ENCODE peak calls at places on chromosomes 16 and 17, in five cellular contexts. G, T, Z, Y and L are unnamed samples.

GRCh38 chr16:86833136-86833535 is 254.8 kb downstream of the FOXL1 start:
- DNase-seq in G (no peak), T (no peak), Z (peak; percentile 18), Y (peak; percentile 55), L (no peak)

GRCh38 chr17:21246698-21247097 is 6.5 kb downstream of the NATD1 start:
- DNase-seq in G (no peak), T (no peak), Z (no peak), Y (no peak), L (no peak)

GRCh38 chr16:51151951-51152663 is 1.0 kb upstream of the SALL1 start:
- DNase-seq in G (peak; percentile 57), T (peak; percentile 33), Z (peak; percentile 85), Y (peak; percentile 82), L (no peak)

GRCh38 chr17:82231562-82232321 is 2.9 kb downstream of the SLC16A3 start:
- DNase-seq in G (no peak), T (peak; percentile 83), Z (peak; percentile 61), Y (peak; percentile 67), L (peak; percentile 90)

GRCh38 chr16:23302045-23302956 is at the start of gene SCNN1B:
- DNase-seq in G (no peak), T (peak; percentile 86), Z (no peak), Y (no peak), L (peak; percentile 62)

GRCh38 chr17:15915996-15916395 is 28.9 kb upstream of the ADORA2B start:
- DNase-seq in G (no peak), T (no peak), Z (no peak), Y (no peak), L (no peak)

GRCh38 chr17:14559220-14559619 is 258.3 kb downstream of the HS3ST3B1 start:
- DNase-seq in G (no peak), T (no peak), Z (no peak), Y (no peak), L (no peak)

GRCh38 chr17:63498621-63499195 is 21.8 kb downstream of the ACE start:
- DNase-seq in G (no peak), T (no peak), Z (peak; percentile 16), Y (peak; percentile 47), L (no peak)

GRCh38 chr17:62965149-62965648 is 836 bp upstream of the TANC2 start:
- DNase-seq in G (no peak), T (no peak), Z (no peak), Y (no peak), L (no peak)

GRCh38 chr17:7878234-7878633 is 10.4 kb upstream of the CHD3 start:
- DNase-seq in G (no peak), T (no peak), Z (no peak), Y (no peak), L (peak; percentile 37)

GRCh38 chr16:84808812-84809211 is 11.0 kb upstream of the CRISPLD2 start:
- DNase-seq in G (no peak), T (no peak), Z (no peak), Y (no peak), L (no peak)

GRCh38 chr17:77174928-77175720 is 34.4 kb downstream of the SEC14L1 start:
- DNase-seq in G (no peak), T (no peak), Z (no peak), Y (peak; percentile 7), L (no peak)

GRCh38 chr17:61250335-61250890 is 149.2 kb upstream of the TBX2 start:
- DNase-seq in G (no peak), T (no peak), Z (peak; percentile 68), Y (peak; percentile 75), L (no peak)

GRCh38 chr16:17365591-17366298 is 105.0 kb downstream of the XYLT1 start:
- DNase-seq in G (no peak), T (no peak), Z (no peak), Y (peak; percentile 76), L (no peak)

GRCh38 chr16:52837251-52837650 is 215.4 kb downstream of the CHD9NB start:
- DNase-seq in G (no peak), T (no peak), Z (peak; percentile 61), Y (no peak), L (no peak)

GRCh38 chr16:28012031-28012445 is 51.5 kb downstream of the GSG1L start:
- DNase-seq in G (no peak), T (no peak), Z (no peak), Y (no peak), L (no peak)

GRCh38 chr16:24645739-24646645 is 83.5 kb upstream of the TNRC6A start:
- DNase-seq in G (no peak), T (no peak), Z (peak; percentile 99), Y (peak; percentile 100), L (no peak)

GRCh38 chr17:74566132-74566753 is 1.1 kb downstream of the CD300H start:
- DNase-seq in G (peak; percentile 5), T (peak; percentile 39), Z (peak; percentile 14), Y (peak; percentile 14), L (no peak)